ENCODE peak calls at places on chromosomes 5 and 9, in six cellular contexts. V, R, N, P, X and H are unnamed samples.

GRCh38 chr9:26975728-26976707 is 19.8 kb downstream of the IFT74 start:
- DNase-seq in V (no peak), R (no peak), N (peak), P (peak), X (no peak), H (peak)

GRCh38 chr5:55227738-55228430 is 769 bp upstream of the MCIDAS start:
- DNase-seq in V (no peak), R (no peak), N (no peak), P (no peak), X (peak), H (no peak)

GRCh38 chr5:73998496-73998895 is 372.5 kb downstream of the ARHGEF28 start:
- DNase-seq in V (no peak), R (no peak), N (no peak), P (peak), X (no peak), H (peak)

GRCh38 chr5:14174235-14174636 is 31.1 kb downstream of the TRIO start:
- DNase-seq in V (no peak), R (no peak), N (no peak), P (no peak), X (no peak), H (no peak)

GRCh38 chr5:36305571-36306326 is 4.0 kb upstream of the RANBP3L start:
- DNase-seq in V (peak), R (no peak), N (peak), P (peak), X (peak), H (no peak)

GRCh38 chr5:101590384-101590783 is 687.3 kb upstream of the ST8SIA4 start:
- DNase-seq in V (no peak), R (no peak), N (no peak), P (no peak), X (no peak), H (no peak)

GRCh38 chr5:79284852-79285251 is 48.9 kb downstream of the JMY start:
- DNase-seq in V (no peak), R (no peak), N (no peak), P (no peak), X (no peak), H (no peak)

GRCh38 chr5:142621227-142621626 is 64.7 kb downstream of the FGF1 start:
- DNase-seq in V (no peak), R (no peak), N (no peak), P (peak), X (no peak), H (no peak)

GRCh38 chr9:106074006-106074405 is 379.7 kb downstream of the TMEM38B start:
- DNase-seq in V (no peak), R (no peak), N (no peak), P (no peak), X (no peak), H (no peak)

GRCh38 chr9:89888233-89888632 is 283.4 kb downstream of the GADD45G start:
- DNase-seq in V (no peak), R (no peak), N (no peak), P (no peak), X (no peak), H (no peak)

GRCh38 chr5:68141494-68141893 is 74.1 kb upstream of the PIK3R1 start:
- DNase-seq in V (no peak), R (no peak), N (no peak), P (peak), X (no peak), H (no peak)

GRCh38 chr9:109771084-109771483 is 8.9 kb upstream of the PALM2AKAP2 start:
- DNase-seq in V (no peak), R (no peak), N (no peak), P (peak), X (no peak), H (peak)

GRCh38 chr5:103433216-103433615 is 129.4 kb downstream of the NUDT12 start:
- DNase-seq in V (no peak), R (no peak), N (no peak), P (peak), X (no peak), H (no peak)

GRCh38 chr9:87711857-87712800 is 13.8 kb upstream of the CTSL start:
- DNase-seq in V (no peak), R (no peak), N (no peak), P (peak), X (peak), H (peak)

GRCh38 chr5:171336486-171337206 is 27.6 kb downstream of the TLX3 start:
- DNase-seq in V (peak), R (no peak), N (peak), P (peak), X (peak), H (peak)

GRCh38 chr9:115367780-115368179 is 249.8 kb upstream of the TNC start:
- DNase-seq in V (no peak), R (no peak), N (no peak), P (peak), X (no peak), H (no peak)

GRCh38 chr5:69450116-69450515 is 35.2 kb downstream of the MARVELD2 start:
- DNase-seq in V (no peak), R (no peak), N (no peak), P (peak), X (no peak), H (peak)

GRCh38 chr5:139708877-139709586 is 60.9 kb downstream of the CXXC5 start:
- DNase-seq in V (peak), R (no peak), N (peak), P (peak), X (peak), H (peak)

GRCh38 chr5:51201708-51202107 is 181.5 kb upstream of the ISL1 start:
- DNase-seq in V (no peak), R (no peak), N (no peak), P (no peak), X (no peak), H (no peak)

GRCh38 chr9:76162109-76162730 is 232.0 kb downstream of the RFK start:
- DNase-seq in V (no peak), R (no peak), N (no peak), P (peak), X (peak), H (no peak)

GRCh38 chr5:112024769-112025168 is 267.8 kb upstream of the NREP start:
- DNase-seq in V (no peak), R (no peak), N (no peak), P (no peak), X (no peak), H (peak)

GRCh38 chr5:174311531-174312269 is 266.2 kb downstream of the NSG2 start:
- DNase-seq in V (peak), R (peak), N (peak), P (peak), X (peak), H (no peak)

GRCh38 chr5:86679949-86680348 is 62.2 kb downstream of the COX7C start:
- DNase-seq in V (no peak), R (no peak), N (no peak), P (no peak), X (no peak), H (no peak)

GRCh38 chr9:92066131-92066530 is 49.1 kb downstream of the SPTLC1 start:
- DNase-seq in V (no peak), R (no peak), N (no peak), P (no peak), X (no peak), H (no peak)

GRCh38 chr9:84170521-84171141 is 169.9 kb downstream of the SLC28A3 start:
- DNase-seq in V (no peak), R (no peak), N (peak), P (peak), X (peak), H (peak)

GRCh38 chr5:115507682-115508081 is 36.9 kb downstream of the FEM1C start:
- DNase-seq in V (no peak), R (no peak), N (no peak), P (peak), X (no peak), H (peak)

GRCh38 chr9:87479801-87480201 is 17.9 kb upstream of the DAPK1 start:
- DNase-seq in V (no peak), R (no peak), N (no peak), P (no peak), X (peak), H (no peak)

GRCh38 chr9:137294684-137295312 is 7.3 kb downstream of the NRARP start:
- DNase-seq in V (no peak), R (no peak), N (no peak), P (peak), X (peak), H (no peak)

GRCh38 chr9:137297966-137298365 is 4.1 kb downstream of the NRARP start:
- DNase-seq in V (no peak), R (no peak), N (no peak), P (no peak), X (peak), H (no peak)

GRCh38 chr9:137297060-137297664 is 4.9 kb downstream of the NRARP start:
- DNase-seq in V (no peak), R (no peak), N (no peak), P (no peak), X (peak), H (no peak)

GRCh38 chr9:137295313-137296213 is 6.5 kb downstream of the NRARP start:
- DNase-seq in V (no peak), R (peak), N (peak), P (no peak), X (peak), H (no peak)

GRCh38 chr9:137296214-137297059 is 5.6 kb downstream of the NRARP start:
- DNase-seq in V (no peak), R (no peak), N (peak), P (peak), X (peak), H (no peak)
- H3K4me3 ChIP-seq in V (no peak), R (no peak), N (peak), P (no peak), X (peak), H (no peak)

GRCh38 chr5:59274130-59274529 is 619.4 kb downstream of the PDE4D start:
- DNase-seq in V (no peak), R (no peak), N (no peak), P (no peak), X (no peak), H (no peak)

GRCh38 chr5:59276277-59276647 is 617.3 kb downstream of the PDE4D start:
- DNase-seq in V (no peak), R (no peak), N (no peak), P (no peak), X (no peak), H (no peak)

GRCh38 chr5:59275537-59276276 is 617.8 kb downstream of the PDE4D start:
- DNase-seq in V (no peak), R (no peak), N (peak), P (peak), X (peak), H (peak)

GRCh38 chr5:59275170-59275536 is 618.4 kb downstream of the PDE4D start:
- DNase-seq in V (no peak), R (no peak), N (no peak), P (no peak), X (no peak), H (no peak)

DNA sequence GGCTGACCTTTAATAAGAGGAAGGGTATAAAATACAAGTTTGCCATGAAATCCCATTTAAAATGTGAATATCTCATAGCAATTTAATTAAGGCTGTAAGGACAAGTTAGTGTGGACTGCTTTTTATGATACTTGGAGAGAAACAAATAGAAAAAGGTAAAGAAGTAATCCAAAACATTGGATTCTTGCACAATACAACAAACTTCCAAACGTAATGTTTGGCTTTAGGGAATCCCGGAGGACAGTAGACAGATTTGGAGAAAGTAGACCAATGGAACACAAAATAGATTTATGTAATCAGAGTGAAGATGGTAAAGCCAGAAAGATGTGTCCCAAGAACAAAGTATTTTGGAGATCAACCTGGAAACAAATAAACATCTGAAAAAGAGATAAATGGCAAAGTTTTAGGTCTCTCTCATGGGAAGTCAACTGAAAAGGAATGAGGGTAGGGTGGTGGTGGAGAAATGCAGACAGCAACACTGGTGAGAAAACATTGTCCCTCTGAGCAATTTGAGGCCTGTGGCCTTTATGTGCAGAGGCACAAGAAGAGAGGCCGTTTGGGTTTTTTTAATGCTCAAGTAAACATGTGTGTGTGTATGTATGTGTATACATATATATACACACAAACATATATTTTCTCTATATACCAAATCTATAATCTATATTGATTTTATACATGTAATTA is 620.6 kb downstream of the PDE4D start:
- DNase-seq in V (no peak), R (no peak), N (no peak), P (no peak), X (no peak), H (no peak)
- H3K4me3 ChIP-seq in V (no peak), R (no peak), N (peak), P (no peak), X (peak), H (no peak)

DNA sequence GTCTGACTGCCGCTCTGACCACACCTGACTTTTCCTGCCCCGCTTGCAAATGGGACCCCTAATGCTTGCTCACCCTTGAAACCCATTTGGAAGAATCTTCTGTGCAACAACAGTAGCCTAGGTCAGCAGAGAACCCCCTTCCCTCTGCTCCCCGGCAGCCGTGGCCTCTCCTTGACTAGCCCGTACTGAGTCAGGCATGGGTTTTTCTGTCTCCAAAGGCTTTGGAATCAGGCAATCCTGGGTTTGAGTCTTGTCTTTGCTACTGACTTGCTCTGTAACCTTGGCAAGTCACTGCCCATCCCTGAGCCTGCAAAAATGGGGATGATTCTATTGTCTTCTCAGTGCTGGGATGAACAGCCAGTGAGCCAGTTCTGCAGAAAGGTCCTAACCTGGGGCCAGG is 135.4 kb downstream of the RGS3 start:
- DNase-seq in V (no peak), R (no peak), N (no peak), P (no peak), X (no peak), H (no peak)
- H3K4me3 ChIP-seq in V (no peak), R (no peak), N (no peak), P (no peak), X (no peak), H (no peak)

GRCh38 chr9:137192859-137193258 is 4.4 kb downstream of the SSNA1 start:
- DNase-seq in V (no peak), R (no peak), N (no peak), P (no peak), X (no peak), H (no peak)

GRCh38 chr9:137193771-137194170 is 5.3 kb downstream of the SSNA1 start:
- DNase-seq in V (no peak), R (no peak), N (no peak), P (no peak), X (no peak), H (no peak)

GRCh38 chr9:137195525-137196220 is 4.9 kb downstream of the TPRN start:
- DNase-seq in V (no peak), R (no peak), N (peak), P (no peak), X (no peak), H (no peak)

GRCh38 chr9:137194909-137195308 is 5.6 kb downstream of the TPRN start:
- DNase-seq in V (no peak), R (no peak), N (peak), P (no peak), X (no peak), H (no peak)

DNA sequence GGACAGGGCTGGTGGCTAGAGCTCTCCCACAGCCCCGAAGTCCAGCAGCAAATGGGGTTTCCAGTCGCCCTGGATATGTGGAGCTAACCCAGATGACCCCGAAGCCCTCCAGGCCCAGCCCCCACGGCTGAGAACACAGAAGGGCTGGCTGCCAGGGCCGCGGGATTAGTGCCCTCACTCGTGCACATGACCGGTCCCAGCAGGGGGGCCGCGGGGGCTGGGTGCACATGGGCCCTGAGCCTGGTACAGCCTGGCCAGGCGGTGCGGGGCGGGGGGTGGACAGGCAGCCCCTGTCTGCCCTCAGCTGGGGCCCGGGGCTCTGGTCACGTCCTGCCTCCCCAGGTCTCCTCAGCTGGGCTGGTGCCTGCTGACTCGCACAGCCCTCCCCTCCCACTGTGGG is 5.9 kb downstream of the SSNA1 start:
- DNase-seq in V (peak), R (no peak), N (peak), P (no peak), X (no peak), H (no peak)
- H3K4me3 ChIP-seq in V (no peak), R (no peak), N (no peak), P (no peak), X (no peak), H (no peak)